ENCODE peak calls at places on chromosome X, in seven cellular contexts. E, R, K, M, G, C and L are unnamed samples.

GRCh38 chrX:127888767-127889166 is 163.4 kb downstream of the ACTRT1 start:
- DNase-seq in C (no peak), K (no peak), M (no peak), G (no peak), R (no peak), E (no peak), L (no peak)

GRCh38 chrX:107324493-107325310 is 118.3 kb downstream of the DNAAF6 start:
- DNase-seq in E (peak; percentile 43), R (no peak), M (peak; percentile 14), K (no peak), G (peak; percentile 17), C (no peak), L (peak; percentile 52)

GRCh38 chrX:40083120-40083978 is 14.4 kb downstream of the BCOR start:
- DNase-seq in E (peak; percentile 51), K (no peak), M (no peak), G (no peak), C (no peak), R (peak; percentile 20), L (no peak)

GRCh38 chrX:84441143-84441542 is 61.1 kb downstream of the HDX start:
- DNase-seq in K (no peak), R (no peak), E (peak; percentile 6), C (no peak), G (no peak), M (no peak), L (peak; percentile 60)

GRCh38 chrX:147875866-147876596 is 35.7 kb upstream of the FMR1 start:
- DNase-seq in G (peak; percentile 92), K (no peak), E (no peak), C (no peak), R (no peak), M (peak; percentile 4), L (no peak)

GRCh38 chrX:71466979-71467523 is 65.9 kb upstream of the OGT start:
- DNase-seq in R (no peak), E (no peak), G (no peak), M (no peak), K (no peak), C (no peak), L (peak; percentile 21)

GRCh38 chrX:17187301-17187836 is 187.6 kb upstream of the NHS start:
- DNase-seq in M (no peak), K (no peak), R (no peak), E (no peak), G (no peak), C (no peak), L (no peak)

GRCh38 chrX:11430266-11430665 is 137.1 kb downstream of the AMELX start:
- DNase-seq in E (no peak), K (no peak), M (no peak), C (no peak), G (no peak), R (no peak), L (peak; percentile 59)

GRCh38 chrX:47241201-47242011 is 8.6 kb downstream of the USP11 start:
- DNase-seq in G (no peak), E (no peak), M (no peak), K (peak; percentile 72), C (no peak), R (no peak), L (no peak)

GRCh38 chrX:14801136-14801535 is 71.7 kb downstream of the FANCB start:
- DNase-seq in K (no peak), G (no peak), E (peak; percentile 35), R (no peak), M (peak; percentile 1), C (no peak), L (peak; percentile 64)

DNA sequence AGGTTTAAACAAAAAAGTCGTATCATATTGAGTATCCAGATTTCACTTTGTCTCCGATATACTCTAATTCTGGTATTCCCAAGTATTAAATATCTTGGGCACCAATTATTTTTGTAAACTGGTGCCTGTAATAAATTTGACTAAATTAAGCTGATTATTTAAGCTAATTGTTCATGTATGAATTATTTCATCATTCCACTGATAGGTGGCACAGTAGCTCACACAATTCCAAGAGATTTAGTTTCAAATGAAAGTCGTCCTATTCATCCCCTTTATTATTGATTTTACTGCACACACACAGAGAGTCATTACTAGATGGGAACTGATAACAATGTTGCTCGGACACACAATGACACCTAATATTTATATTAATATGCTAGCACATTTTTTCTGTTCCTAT is 432.4 kb downstream of the DMD start:
- DNase-seq in K (no peak), E (no peak), R (no peak), C (no peak), G (no peak), M (no peak), L (peak; percentile 5)
- TF ChIP-seq CTCF in K (no peak), E (no peak), R (no peak), C (no peak), G (no peak), M (no peak), L (no peak)

GRCh38 chrX:13033193-13033592 is 11.2 kb downstream of the FAM9C start:
- DNase-seq in K (no peak), E (peak; percentile 37), R (no peak), G (no peak), M (no peak), C (no peak), L (no peak)

GRCh38 chrX:13028871-13029336 is 15.5 kb downstream of the FAM9C start:
- DNase-seq in R (no peak), G (no peak), C (no peak), M (no peak), E (no peak), K (no peak), L (peak; percentile 60)

GRCh38 chrX:13026877-13027652 is 17.4 kb downstream of the FAM9C start:
- DNase-seq in G (no peak), K (no peak), E (no peak), R (no peak), C (no peak), M (no peak), L (no peak)

GRCh38 chrX:13029831-13030771 is 14.3 kb downstream of the FAM9C start:
- DNase-seq in M (no peak), G (peak; percentile 37), E (peak; percentile 24), K (no peak), R (no peak), C (no peak), L (no peak)

GRCh38 chrX:13029341-13029740 is 15.1 kb downstream of the FAM9C start:
- DNase-seq in G (no peak), M (peak; percentile 54), E (peak; percentile 62), K (no peak), C (peak; percentile 32), R (peak; percentile 59), L (peak; percentile 15)
- H3K4me3 ChIP-seq in G (no peak overlapping the region), M (no peak overlapping the region), E (no peak overlapping the region), K (no peak overlapping the region), C (no peak overlapping the region), R (no peak overlapping the region), L (no peak overlapping the region)

DNA sequence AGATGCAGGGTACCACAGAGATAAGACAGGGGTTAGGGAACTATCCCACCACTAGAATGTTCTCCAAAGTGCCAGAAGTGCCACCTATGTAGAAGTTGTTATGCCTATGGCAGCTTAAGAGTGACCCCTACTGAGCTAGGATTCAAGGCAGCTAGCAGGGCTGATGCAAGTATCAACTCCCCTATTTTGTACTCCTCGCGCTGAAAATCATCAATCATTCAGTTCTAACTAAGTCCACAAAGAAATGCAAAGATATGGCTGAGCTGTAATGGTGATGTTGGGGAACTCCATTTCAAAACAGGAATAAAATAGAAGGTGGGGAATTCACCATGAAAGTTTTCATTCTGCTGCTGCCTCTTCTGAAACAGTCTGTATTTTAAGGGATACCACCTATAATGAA is 13.8 kb downstream of the ACSL4 start:
- DNase-seq in K (no peak), C (no peak), E (no peak), G (peak; percentile 18), R (no peak), M (no peak), L (no peak)
- TF ChIP-seq CTCF in K (no peak), C (no peak), E (no peak), G (no peak), R (no peak), M (no peak), L (no peak)

DNA sequence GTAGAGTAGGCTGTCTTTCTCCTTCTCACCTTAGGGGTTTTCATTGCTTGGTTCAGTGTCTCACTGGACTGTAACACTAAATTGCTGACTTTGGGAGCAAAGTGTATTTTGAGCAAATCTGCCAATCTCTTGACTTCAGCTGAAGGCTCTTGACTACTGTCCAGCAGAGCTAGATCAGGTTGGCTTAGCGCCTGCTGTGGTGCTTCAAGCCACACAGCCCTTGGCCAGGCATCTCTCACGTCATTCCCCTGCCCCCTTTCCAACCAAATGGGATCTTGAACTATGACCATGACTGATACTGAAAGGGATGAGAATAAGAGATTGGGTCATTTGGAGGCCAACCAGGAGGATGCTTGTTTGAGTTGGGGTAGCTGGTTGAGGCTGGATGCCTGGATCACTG is 4.8 kb downstream of the SLC16A2 start:
- DNase-seq in E (no peak), K (no peak), G (no peak), C (no peak), R (no peak), M (no peak), L (no peak)
- H3K4me3 ChIP-seq in E (no peak overlapping the region), K (no peak overlapping the region), G (no peak overlapping the region), C (no peak overlapping the region), R (no peak overlapping the region), M (no peak overlapping the region), L (no peak overlapping the region)

DNA sequence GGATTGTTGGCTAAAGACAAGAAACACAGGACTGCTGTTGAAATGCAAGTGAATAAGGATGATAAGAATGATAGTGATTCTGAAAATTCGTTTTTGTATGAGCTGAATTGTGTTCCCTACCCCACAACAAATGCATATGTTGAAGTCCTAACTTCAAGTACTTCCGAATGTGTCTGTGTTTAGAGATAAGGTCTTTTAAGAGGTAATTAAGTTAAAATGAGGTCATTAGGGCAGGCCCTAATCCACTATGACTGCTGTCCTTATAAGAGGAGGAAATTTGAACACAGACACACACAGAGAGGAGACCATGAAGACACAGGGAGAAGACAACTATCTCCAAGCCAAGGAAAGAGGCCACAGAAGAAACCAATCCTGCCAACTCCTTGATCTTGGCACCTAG is 126.6 kb upstream of the ACSL4 start:
- DNase-seq in R (no peak), E (no peak), C (no peak), M (no peak), K (no peak), G (no peak), L (no peak)
- TF ChIP-seq CTCF in R (no peak), E (no peak), C (no peak), M (no peak), K (no peak), G (no peak), L (no peak)

GRCh38 chrX:103464071-103464773 is 55.1 kb downstream of the RAB40A start:
- DNase-seq in C (peak; percentile 13), R (no peak), E (peak; percentile 70), G (peak; percentile 11), K (no peak), M (peak; percentile 52), L (peak; percentile 47)
- H3K4me3 ChIP-seq in C (no peak overlapping the region), R (peak overlapping the region; percentile 55), E (peak overlapping the region; percentile 33), G (peak overlapping the region; percentile 37), K (no peak overlapping the region), M (peak overlapping the region; percentile 0), L (no peak overlapping the region)

GRCh38 chrX:150486011-150486410 is 82.4 kb upstream of the MTM1 start:
- DNase-seq in M (peak; percentile 53), C (no peak), R (peak; percentile 22), K (no peak), E (peak; percentile 76), G (peak; percentile 50), L (peak; percentile 58)
- TF ChIP-seq CTCF in M (peak; percentile 65), C (peak; percentile 42), R (peak; percentile 69), K (no peak), E (peak; percentile 61), G (peak; percentile 51), L (peak; percentile 73)